ENCODE peak calls at places on chromosomes 12 and 14, in seven cellular contexts. One of them, this sample, is unnamed.

GRCh38 chr14:39050389-39050788 is 52.6 kb downstream of the SEC23A start:
- DNase-seq in mucosa of descending colon: no peak
- DNase-seq in lung: no peak
- DNase-seq in ovary: no peak
- DNase-seq in GM23338: no peak
- DNase-seq in IMR-90: peak; percentile 85
- DNase-seq in WERI-Rb-1: no peak
- DNase-seq in this sample: peak; percentile 10

GRCh38 chr12:118925407-118926202 is 55.7 kb upstream of the SRRM4 start:
- DNase-seq in mucosa of descending colon: no peak
- DNase-seq in lung: no peak
- DNase-seq in ovary: no peak
- DNase-seq in GM23338: no peak
- DNase-seq in IMR-90: no peak
- DNase-seq in WERI-Rb-1: no peak
- DNase-seq in this sample: no peak

GRCh38 chr14:32382704-32383103 is 53.6 kb downstream of the AKAP6 start:
- DNase-seq in mucosa of descending colon: peak; percentile 30
- DNase-seq in lung: no peak
- DNase-seq in ovary: no peak
- DNase-seq in GM23338: peak; percentile 36
- DNase-seq in IMR-90: no peak
- DNase-seq in WERI-Rb-1: peak; percentile 24
- DNase-seq in this sample: no peak

GRCh38 chr12:51351913-51352532 is 5.5 kb upstream of the CELA1 start:
- DNase-seq in mucosa of descending colon: no peak
- DNase-seq in lung: peak; percentile 37
- DNase-seq in ovary: no peak
- DNase-seq in GM23338: peak; percentile 94
- DNase-seq in IMR-90: peak; percentile 66
- DNase-seq in WERI-Rb-1: peak; percentile 75
- DNase-seq in this sample: no peak

GRCh38 chr12:91556909-91557308 is 374.3 kb upstream of the DCN start:
- DNase-seq in mucosa of descending colon: no peak
- DNase-seq in lung: no peak
- DNase-seq in ovary: no peak
- DNase-seq in GM23338: no peak
- DNase-seq in IMR-90: no peak
- DNase-seq in WERI-Rb-1: no peak
- DNase-seq in this sample: no peak

GRCh38 chr14:76919811-76920571 is 93.8 kb downstream of the LRRC74A start:
- DNase-seq in mucosa of descending colon: peak; percentile 61
- DNase-seq in lung: no peak
- DNase-seq in ovary: peak; percentile 69
- DNase-seq in GM23338: peak; percentile 67
- DNase-seq in IMR-90: peak; percentile 88
- DNase-seq in WERI-Rb-1: peak; percentile 58
- DNase-seq in this sample: no peak

GRCh38 chr14:74635831-74636230 is 23.8 kb upstream of the LTBP2 start:
- DNase-seq in mucosa of descending colon: no peak
- DNase-seq in lung: no peak
- DNase-seq in ovary: no peak
- DNase-seq in GM23338: no peak
- DNase-seq in IMR-90: no peak
- DNase-seq in WERI-Rb-1: no peak
- DNase-seq in this sample: no peak

GRCh38 chr12:76083246-76083735 is 1.2 kb downstream of the NAP1L1 start:
- DNase-seq in mucosa of descending colon: no peak
- DNase-seq in lung: no peak
- DNase-seq in ovary: no peak
- DNase-seq in GM23338: no peak
- DNase-seq in IMR-90: no peak
- DNase-seq in WERI-Rb-1: no peak
- DNase-seq in this sample: no peak

GRCh38 chr12:85794551-85794950 is 41.7 kb downstream of the RASSF9 start:
- DNase-seq in mucosa of descending colon: no peak
- DNase-seq in lung: no peak
- DNase-seq in ovary: no peak
- DNase-seq in GM23338: no peak
- DNase-seq in IMR-90: peak; percentile 4
- DNase-seq in WERI-Rb-1: no peak
- DNase-seq in this sample: no peak

GRCh38 chr14:25006961-25007795 is 42.8 kb downstream of the STXBP6 start:
- DNase-seq in mucosa of descending colon: no peak
- DNase-seq in lung: no peak
- DNase-seq in ovary: no peak
- DNase-seq in GM23338: no peak
- DNase-seq in IMR-90: peak; percentile 95
- DNase-seq in WERI-Rb-1: no peak
- DNase-seq in this sample: no peak

GRCh38 chr12:113222730-113223531 is 1.7 kb downstream of the TPCN1 start:
- DNase-seq in mucosa of descending colon: peak; percentile 75
- DNase-seq in lung: peak; percentile 72
- DNase-seq in ovary: peak; percentile 67
- DNase-seq in GM23338: peak; percentile 40
- DNase-seq in IMR-90: peak; percentile 92
- DNase-seq in WERI-Rb-1: no peak
- DNase-seq in this sample: no peak

GRCh38 chr14:54011001-54011400 is 54.4 kb upstream of the BMP4 start:
- DNase-seq in mucosa of descending colon: no peak
- DNase-seq in lung: no peak
- DNase-seq in ovary: no peak
- DNase-seq in GM23338: peak; percentile 52
- DNase-seq in IMR-90: peak; percentile 7
- DNase-seq in WERI-Rb-1: no peak
- DNase-seq in this sample: no peak

GRCh38 chr12:7083125-7083524 is 9.1 kb downstream of the C1R start:
- DNase-seq in mucosa of descending colon: no peak
- DNase-seq in lung: no peak
- DNase-seq in ovary: no peak
- DNase-seq in GM23338: no peak
- DNase-seq in IMR-90: no peak
- DNase-seq in WERI-Rb-1: no peak
- DNase-seq in this sample: no peak

GRCh38 chr12:26701604-26702215 is 131.3 kb downstream of the ITPR2 start:
- DNase-seq in mucosa of descending colon: no peak
- DNase-seq in lung: no peak
- DNase-seq in ovary: no peak
- DNase-seq in GM23338: peak; percentile 74
- DNase-seq in IMR-90: peak; percentile 70
- DNase-seq in WERI-Rb-1: no peak
- DNase-seq in this sample: no peak

GRCh38 chr14:98382662-98383061 is 889.3 kb downstream of the BCL11B start:
- DNase-seq in mucosa of descending colon: no peak
- DNase-seq in lung: no peak
- DNase-seq in ovary: no peak
- DNase-seq in GM23338: no peak
- DNase-seq in IMR-90: no peak
- DNase-seq in WERI-Rb-1: no peak
- DNase-seq in this sample: no peak

GRCh38 chr12:90954921-90955320 is at the start of gene CCER1:
- DNase-seq in mucosa of descending colon: no peak
- DNase-seq in lung: no peak
- DNase-seq in ovary: no peak
- DNase-seq in GM23338: no peak
- DNase-seq in IMR-90: no peak
- DNase-seq in WERI-Rb-1: no peak
- DNase-seq in this sample: no peak

GRCh38 chr12:15899282-15899870 is 11.8 kb upstream of the DERA start:
- DNase-seq in mucosa of descending colon: no peak
- DNase-seq in lung: no peak
- DNase-seq in ovary: no peak
- DNase-seq in GM23338: peak; percentile 50
- DNase-seq in IMR-90: no peak
- DNase-seq in WERI-Rb-1: no peak
- DNase-seq in this sample: no peak

GRCh38 chr12:40622246-40622838 is 69.9 kb upstream of the CNTN1 start:
- DNase-seq in mucosa of descending colon: peak; percentile 22
- DNase-seq in lung: peak; percentile 41
- DNase-seq in ovary: peak; percentile 64
- DNase-seq in GM23338: peak; percentile 80
- DNase-seq in IMR-90: peak; percentile 43
- DNase-seq in WERI-Rb-1: peak; percentile 45
- DNase-seq in this sample: peak; percentile 68

GRCh38 chr14:56211844-56212243 is 93.6 kb downstream of the PELI2 start:
- DNase-seq in mucosa of descending colon: no peak
- DNase-seq in lung: no peak
- DNase-seq in ovary: no peak
- DNase-seq in GM23338: no peak
- DNase-seq in IMR-90: no peak
- DNase-seq in WERI-Rb-1: no peak
- DNase-seq in this sample: no peak

GRCh38 chr12:93722179-93722578 is 45.0 kb downstream of the CRADD start:
- DNase-seq in mucosa of descending colon: no peak
- DNase-seq in lung: no peak
- DNase-seq in ovary: no peak
- DNase-seq in GM23338: no peak
- DNase-seq in IMR-90: no peak
- DNase-seq in WERI-Rb-1: no peak
- DNase-seq in this sample: no peak
- TF ChIP-seq CTCF in mucosa of descending colon: no peak
- TF ChIP-seq CTCF in lung: no peak
- TF ChIP-seq CTCF in ovary: no peak
- TF ChIP-seq CTCF in GM23338: no peak
- TF ChIP-seq CTCF in IMR-90: no peak
- TF ChIP-seq CTCF in WERI-Rb-1: no peak
- TF ChIP-seq CTCF in this sample: no peak

GRCh38 chr14:35248476-35248788 is 43.8 kb upstream of the PSMA6 start:
- DNase-seq in mucosa of descending colon: no peak
- DNase-seq in lung: no peak
- DNase-seq in ovary: no peak
- DNase-seq in GM23338: no peak
- DNase-seq in IMR-90: no peak
- DNase-seq in WERI-Rb-1: no peak
- DNase-seq in this sample: no peak
- TF ChIP-seq CTCF in mucosa of descending colon: no peak
- TF ChIP-seq CTCF in lung: no peak
- TF ChIP-seq CTCF in ovary: no peak
- TF ChIP-seq CTCF in GM23338: no peak
- TF ChIP-seq CTCF in IMR-90: no peak
- TF ChIP-seq CTCF in WERI-Rb-1: no peak
- TF ChIP-seq CTCF in this sample: no peak

GRCh38 chr12:54012631-54013398 is 4.0 kb downstream of the HOXC8 start:
- DNase-seq in mucosa of descending colon: no peak
- DNase-seq in lung: no peak
- DNase-seq in ovary: no peak
- DNase-seq in GM23338: no peak
- DNase-seq in IMR-90: no peak
- DNase-seq in WERI-Rb-1: no peak
- DNase-seq in this sample: no peak
- TF ChIP-seq CTCF in mucosa of descending colon: no peak
- TF ChIP-seq CTCF in lung: no peak
- TF ChIP-seq CTCF in ovary: no peak
- TF ChIP-seq CTCF in GM23338: peak; percentile 20
- TF ChIP-seq CTCF in IMR-90: no peak
- TF ChIP-seq CTCF in WERI-Rb-1: peak; percentile 39
- TF ChIP-seq CTCF in this sample: no peak

DNA sequence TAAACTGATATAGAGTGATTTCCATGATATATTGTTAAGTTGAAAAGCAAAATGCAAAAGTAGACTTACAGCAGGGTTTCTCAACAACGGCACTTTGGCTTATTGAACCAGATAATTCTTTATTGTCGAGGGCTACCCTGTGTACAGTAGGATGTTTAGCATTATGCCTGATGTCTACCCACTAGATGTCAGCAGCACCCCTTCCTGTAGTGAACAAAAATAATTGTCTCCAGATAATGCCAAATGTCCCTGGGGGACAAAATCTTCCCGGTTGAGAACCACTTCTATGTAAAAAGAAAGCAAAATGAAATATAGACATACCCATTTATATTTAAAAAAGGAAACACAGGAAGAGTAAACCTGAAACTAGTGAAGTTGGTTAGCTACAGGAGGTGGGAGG is 32.4 kb downstream of the ABCD2 start:
- DNase-seq in mucosa of descending colon: no peak
- DNase-seq in lung: no peak
- DNase-seq in ovary: no peak
- DNase-seq in GM23338: no peak
- DNase-seq in IMR-90: no peak
- DNase-seq in WERI-Rb-1: peak; percentile 14
- DNase-seq in this sample: peak; percentile 3
- TF ChIP-seq CTCF in mucosa of descending colon: no peak
- TF ChIP-seq CTCF in lung: peak; percentile 8
- TF ChIP-seq CTCF in ovary: no peak
- TF ChIP-seq CTCF in GM23338: peak; percentile 32
- TF ChIP-seq CTCF in IMR-90: no peak
- TF ChIP-seq CTCF in WERI-Rb-1: peak; percentile 45
- TF ChIP-seq CTCF in this sample: peak; percentile 34

GRCh38 chr14:102215522-102216250 is 76.0 kb downstream of the WDR20 start:
- DNase-seq in mucosa of descending colon: no peak
- DNase-seq in lung: no peak
- DNase-seq in ovary: no peak
- DNase-seq in GM23338: no peak
- DNase-seq in IMR-90: peak; percentile 31
- DNase-seq in WERI-Rb-1: no peak
- DNase-seq in this sample: no peak

GRCh38 chr14:102215071-102215470 is 75.4 kb downstream of the WDR20 start:
- DNase-seq in mucosa of descending colon: no peak
- DNase-seq in lung: no peak
- DNase-seq in ovary: no peak
- DNase-seq in GM23338: no peak
- DNase-seq in IMR-90: peak; percentile 84
- DNase-seq in WERI-Rb-1: no peak
- DNase-seq in this sample: no peak

GRCh38 chr14:102212845-102213244 is 73.1 kb downstream of the WDR20 start:
- DNase-seq in mucosa of descending colon: no peak
- DNase-seq in lung: no peak
- DNase-seq in ovary: no peak
- DNase-seq in GM23338: no peak
- DNase-seq in IMR-90: no peak
- DNase-seq in WERI-Rb-1: no peak
- DNase-seq in this sample: no peak

GRCh38 chr14:102213470-102213869 is 73.8 kb downstream of the WDR20 start:
- DNase-seq in mucosa of descending colon: no peak
- DNase-seq in lung: no peak
- DNase-seq in ovary: no peak
- DNase-seq in GM23338: no peak
- DNase-seq in IMR-90: no peak
- DNase-seq in WERI-Rb-1: no peak
- DNase-seq in this sample: no peak

GRCh38 chr14:102213984-102214658 is 74.4 kb downstream of the WDR20 start:
- DNase-seq in mucosa of descending colon: no peak
- DNase-seq in lung: no peak
- DNase-seq in ovary: no peak
- DNase-seq in GM23338: peak; percentile 56
- DNase-seq in IMR-90: no peak
- DNase-seq in WERI-Rb-1: no peak
- DNase-seq in this sample: no peak
- TF ChIP-seq CTCF in mucosa of descending colon: no peak
- TF ChIP-seq CTCF in lung: no peak
- TF ChIP-seq CTCF in ovary: no peak
- TF ChIP-seq CTCF in GM23338: peak; percentile 63
- TF ChIP-seq CTCF in IMR-90: peak; percentile 19
- TF ChIP-seq CTCF in WERI-Rb-1: no peak
- TF ChIP-seq CTCF in this sample: no peak

GRCh38 chr12:55797068-55797467 is 20.5 kb downstream of the SARNP start:
- DNase-seq in mucosa of descending colon: no peak
- DNase-seq in lung: no peak
- DNase-seq in ovary: no peak
- DNase-seq in GM23338: peak; percentile 83
- DNase-seq in IMR-90: peak; percentile 56
- DNase-seq in WERI-Rb-1: peak; percentile 37
- DNase-seq in this sample: peak; percentile 12
- TF ChIP-seq CTCF in mucosa of descending colon: no peak
- TF ChIP-seq CTCF in lung: no peak
- TF ChIP-seq CTCF in ovary: no peak
- TF ChIP-seq CTCF in GM23338: peak; percentile 72
- TF ChIP-seq CTCF in IMR-90: peak; percentile 58
- TF ChIP-seq CTCF in WERI-Rb-1: peak; percentile 51
- TF ChIP-seq CTCF in this sample: no peak